ENCODE peak calls at places on chromosome 16, in four cellular contexts. Z, S, E and H are unnamed samples.
A peak's percentile ranks its signal among the peaks of the same experiment; 100 is the strongest.

GRCh38 chr16:53695070-53695469 is 8.6 kb downstream of the RPGRIP1L start:
- DNase-seq in E (no peak), Z (no peak), S (no peak), H (no peak)

GRCh38 chr16:84096447-84097005 is 20.2 kb downstream of the MBTPS1 start:
- DNase-seq in S (no peak), Z (no peak), E (no peak), H (no peak)

GRCh38 chr16:8474576-8474975 is 115.7 kb downstream of the TMEM114 start:
- DNase-seq in S (no peak), Z (no peak), E (no peak), H (no peak)

GRCh38 chr16:26795184-26795583 is 271.5 kb upstream of the C16orf82 start:
- DNase-seq in E (peak; percentile 56), Z (no peak), S (no peak), H (no peak)

GRCh38 chr16:58563235-58563634 is 47.9 kb downstream of the SETD6 start:
- DNase-seq in E (no peak), Z (no peak), S (no peak), H (no peak)

GRCh38 chr16:57485091-57485915 is 990 bp downstream of the DOK4 start:
- DNase-seq in Z (no peak), S (peak; percentile 81), E (no peak), H (no peak)

GRCh38 chr16:24045641-24046040 is 209.9 kb downstream of the PRKCB start:
- DNase-seq in S (no peak), Z (no peak), E (peak; percentile 83), H (no peak)

GRCh38 chr16:24102120-24102740 is 153.9 kb upstream of the CACNG3 start:
- DNase-seq in S (no peak), E (no peak), Z (no peak), H (no peak)

GRCh38 chr16:29777576-29778360 is at the start of gene ZG16:
- DNase-seq in S (no peak), Z (peak; percentile 38), E (no peak), H (no peak)

GRCh38 chr16:28977703-28978641 is 3.4 kb downstream of the SPNS1 start:
- DNase-seq in S (no peak), E (peak; percentile 43), Z (peak; percentile 40), H (no peak)

GRCh38 chr16:14029658-14030057 is 41.5 kb upstream of the MRTFB start:
- DNase-seq in E (no peak), S (no peak), Z (no peak), H (peak; percentile 60)

DNA sequence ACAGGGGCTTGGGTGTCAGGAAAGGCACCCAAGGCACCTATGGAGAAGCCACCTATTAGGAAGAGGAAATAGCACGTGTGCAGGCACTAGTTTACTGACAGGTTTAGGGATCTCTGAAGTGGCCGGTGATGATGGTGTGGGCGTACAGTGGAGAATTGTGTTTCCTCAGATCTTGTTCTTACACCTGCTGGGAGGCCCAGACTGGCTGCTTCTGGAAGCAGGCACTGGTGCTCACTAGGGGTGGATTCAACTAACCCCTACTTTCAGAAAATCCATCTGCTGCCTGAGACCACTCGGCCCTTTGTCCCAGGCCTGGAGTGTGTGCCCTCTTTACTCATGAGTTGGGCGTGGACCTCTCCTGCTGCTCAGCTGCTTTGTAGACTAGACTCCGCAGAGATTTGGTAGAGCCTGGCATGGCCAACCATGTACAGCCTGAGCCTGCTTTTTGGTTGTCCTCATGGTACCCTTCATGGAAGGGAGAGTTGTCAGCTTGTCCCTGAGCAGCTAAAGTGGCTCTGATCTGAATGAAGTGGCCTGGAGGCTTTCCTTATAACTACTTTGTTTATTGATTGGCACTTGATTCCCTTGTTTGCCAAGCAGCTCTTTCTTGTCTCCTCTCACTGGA is 1.4 kb downstream of the EDC4 start:
- DNase-seq in Z (no peak), S (no peak), E (no peak), H (no peak)
- H3K36me3 ChIP-seq in Z (peaks cover 15% of the 10 kb centered on the region), S (peaks cover 22% of the 10 kb centered on the region), E (no peaks in the 10 kb centered on the region), H (peaks cover 59% of the 10 kb centered on the region)

GRCh38 chr16:11372073-11372923 is 27.0 kb downstream of the RMI2 start:
- DNase-seq in Z (no peak), S (no peak), E (no peak), H (no peak)
- TF ChIP-seq CTCF in Z (peak; percentile 5), S (no peak), E (no peak), H (no peak)

DNA sequence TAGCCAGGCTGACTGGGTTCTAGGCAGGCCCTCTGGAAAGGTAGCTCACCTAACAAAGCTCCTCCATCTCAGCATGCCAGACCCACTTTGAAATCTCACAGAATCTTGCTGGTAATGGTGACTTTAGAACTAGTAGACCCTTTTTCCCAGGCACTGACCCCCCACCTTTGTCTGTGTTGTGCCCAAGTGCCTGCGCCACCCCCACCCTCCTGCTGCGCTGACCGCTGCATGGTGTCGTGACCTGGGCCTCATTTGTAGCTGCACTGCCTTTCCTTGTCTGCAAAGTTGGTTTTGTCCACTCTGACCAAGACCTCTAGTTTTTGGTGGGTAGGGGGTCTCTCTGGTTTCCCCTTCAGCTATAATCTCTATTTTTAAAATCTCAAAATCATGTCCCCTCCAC is 6.8 kb downstream of the ATXN1L start:
- DNase-seq in S (no peak), Z (no peak), E (no peak), H (no peak)
- H3K36me3 ChIP-seq in S (no peaks in the 10 kb centered on the region), Z (peaks cover 8% of the 10 kb centered on the region), E (peaks cover 7% of the 10 kb centered on the region), H (peaks cover 68% of the 10 kb centered on the region)

DNA sequence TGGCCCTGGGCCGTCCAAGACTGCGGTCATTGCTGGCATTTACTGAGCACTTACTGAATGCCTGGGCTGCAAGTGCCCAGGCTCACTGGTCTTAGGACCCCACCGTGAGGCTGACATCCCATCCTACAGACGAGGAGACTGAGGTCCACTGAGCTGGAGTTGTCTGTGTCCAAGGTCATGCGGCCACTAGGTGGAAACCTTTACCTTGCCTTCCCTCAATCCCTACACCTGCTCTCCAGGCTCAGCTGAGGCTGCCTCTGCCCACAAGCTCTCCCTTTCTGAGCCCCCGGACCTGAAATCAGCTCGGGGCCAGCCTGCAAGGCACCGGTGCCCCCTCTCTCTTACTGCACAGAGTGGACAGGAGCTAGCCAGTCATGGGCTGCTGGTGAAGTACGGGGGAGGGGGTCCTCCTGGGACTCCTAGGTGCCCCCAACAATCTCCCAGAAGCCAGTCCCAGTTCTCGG is 1.5 kb downstream of the CASKIN1 start:
- DNase-seq in Z (peak; percentile 59), E (peak; percentile 64), S (peak; percentile 55), H (no peak)
- TF ChIP-seq CTCF in Z (peak; percentile 70), E (peak; percentile 46), S (no peak), H (no peak)

GRCh38 chr16:30967795-30968194 is 10.2 kb downstream of the SETD1A start:
- DNase-seq in S (no peak), Z (no peak), E (no peak), H (no peak)
- H3K36me3 ChIP-seq in S (peaks cover 5% of the 10 kb centered on the region), Z (peaks cover 54% of the 10 kb centered on the region), E (peaks cover under 1% of the 10 kb centered on the region), H (peaks cover 98% of the 10 kb centered on the region)

DNA sequence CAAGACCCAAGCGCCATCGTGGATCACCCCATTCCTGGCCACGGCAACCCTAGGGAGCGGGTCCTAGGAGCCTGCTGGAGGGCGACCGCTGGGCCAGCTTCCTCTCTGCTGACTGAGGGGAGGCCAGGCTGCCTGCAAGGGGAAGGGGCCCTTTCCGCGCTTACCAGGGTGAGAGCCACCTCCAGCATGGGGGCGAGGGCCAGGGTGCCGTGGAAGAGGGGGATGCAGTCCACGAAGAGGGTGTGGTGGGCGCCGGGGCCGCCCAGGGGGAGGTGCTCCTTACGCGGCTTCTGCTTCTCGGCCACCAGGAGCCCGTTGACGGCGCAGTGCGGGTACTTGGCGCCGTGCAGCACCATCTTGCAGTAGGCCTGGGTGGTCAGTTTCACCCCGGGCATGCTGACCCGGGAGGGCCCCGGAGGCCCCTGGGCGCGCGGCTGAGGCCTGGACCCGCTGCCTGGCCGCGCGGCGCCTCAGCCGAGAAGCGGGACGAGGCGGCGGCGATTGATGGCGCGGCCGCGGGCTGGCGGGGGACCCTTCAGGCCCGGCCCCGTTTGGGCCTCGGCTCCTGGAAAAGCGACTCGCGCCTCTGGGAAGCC is 345 bp downstream of the EMC8 start:
- DNase-seq in Z (no peak), S (peak; percentile 64), E (no peak), H (peak; percentile 45)
- TF ChIP-seq CTCF in Z (no peak), S (no peak), E (peak; percentile 14), H (no peak)